ENCODE peak calls at places on chromosomes 7 and 10, in five cellular contexts. G, P, D, A and J are unnamed samples.
A peak's percentile ranks its signal among the peaks of the same experiment; 100 is the strongest.

GRCh38 chr10:80501381-80501912 is 36.3 kb upstream of the SH2D4B start:
- DNase-seq in G (no peak), P (peak; percentile 97), D (no peak), A (no peak), J (no peak)

GRCh38 chr10:30330512-30331168 is 18.4 kb downstream of the MTPAP start:
- DNase-seq in G (no peak), P (no peak), D (no peak), A (no peak), J (no peak)

GRCh38 chr10:70679498-70679897 is 7.2 kb downstream of the ADAMTS14 start:
- DNase-seq in G (no peak), P (no peak), D (no peak), A (no peak), J (peak; percentile 37)

GRCh38 chr7:128704909-128705308 is 32.8 kb downstream of the GARIN1A start:
- DNase-seq in G (no peak), P (peak; percentile 24), D (no peak), A (no peak), J (no peak)

GRCh38 chr7:81616951-81617350 is 152.9 kb downstream of the HGF start:
- DNase-seq in G (no peak), P (no peak), D (no peak), A (no peak), J (no peak)

GRCh38 chr10:22319559-22320558 is 1.0 kb upstream of the BMI1 start:
- DNase-seq in G (no peak), P (peak; percentile 37), D (no peak), A (no peak), J (no peak)

GRCh38 chr7:6575246-6576023 is 1.8 kb upstream of the ZDHHC4 start:
- DNase-seq in G (no peak), P (no peak), D (no peak), A (no peak), J (no peak)

GRCh38 chr7:102434039-102434481 is 685 bp downstream of the ORAI2 start:
- DNase-seq in G (no peak), P (no peak), D (no peak), A (peak; percentile 18), J (no peak)

GRCh38 chr10:73210395-73211105 is 36.5 kb downstream of the DNAJC9 start:
- DNase-seq in G (no peak), P (no peak), D (no peak), A (no peak), J (no peak)

GRCh38 chr7:32921896-32922295 is 30.3 kb upstream of the KBTBD2 start:
- DNase-seq in G (no peak), P (no peak), D (no peak), A (no peak), J (no peak)

GRCh38 chr10:42969909-42970308 is 107.0 kb upstream of the RET start:
- DNase-seq in G (no peak), P (no peak), D (no peak), A (no peak), J (no peak)

GRCh38 chr10:29590598-29591415 is 44.0 kb downstream of the SVIL start:
- DNase-seq in G (no peak), P (peak; percentile 79), D (peak; percentile 37), A (no peak), J (no peak)

GRCh38 chr10:78952686-78953085 is 116.1 kb upstream of the ZMIZ1 start:
- DNase-seq in G (no peak), P (no peak), D (no peak), A (no peak), J (peak; percentile 56)

GRCh38 chr7:70392282-70392681 is 739.7 kb upstream of the GALNT17 start:
- DNase-seq in G (no peak), P (no peak), D (no peak), A (no peak), J (no peak)

GRCh38 chr7:101588131-101588935 is 40.8 kb downstream of the MYL10 start:
- DNase-seq in G (no peak), P (no peak), D (no peak), A (no peak), J (no peak)

GRCh38 chr7:113159746-113160339 is 41.5 kb upstream of the SMIM30 start:
- DNase-seq in G (no peak), P (peak; percentile 63), D (peak; percentile 14), A (no peak), J (no peak)

GRCh38 chr10:58956926-58957325 is 219.5 kb upstream of the PHYHIPL start:
- DNase-seq in G (no peak), P (peak; percentile 58), D (no peak), A (no peak), J (no peak)

GRCh38 chr10:128400564-128400963 is 274.3 kb upstream of the MKI67 start:
- DNase-seq in G (no peak), P (no peak), D (no peak), A (no peak), J (no peak)

GRCh38 chr10:88545359-88545758 is 37.8 kb downstream of the RNLS start:
- DNase-seq in G (no peak), P (no peak), D (no peak), A (no peak), J (no peak)
- H3K4me1 ChIP-seq in G (no peaks in the 10 kb centered on the region), P (no peaks in the 10 kb centered on the region), D (no peaks in the 10 kb centered on the region), A (no peaks in the 10 kb centered on the region), J (peaks cover 11% of the 10 kb centered on the region)

GRCh38 chr10:103748020-103748419 is 107.4 kb downstream of the SH3PXD2A start:
- DNase-seq in G (no peak), P (no peak), D (peak; percentile 32), A (no peak), J (no peak)
- H3K4me3 ChIP-seq in G (peak overlapping the region; percentile 17), P (no peak overlapping the region), D (no peak overlapping the region), A (no peak overlapping the region), J (no peak overlapping the region)

DNA sequence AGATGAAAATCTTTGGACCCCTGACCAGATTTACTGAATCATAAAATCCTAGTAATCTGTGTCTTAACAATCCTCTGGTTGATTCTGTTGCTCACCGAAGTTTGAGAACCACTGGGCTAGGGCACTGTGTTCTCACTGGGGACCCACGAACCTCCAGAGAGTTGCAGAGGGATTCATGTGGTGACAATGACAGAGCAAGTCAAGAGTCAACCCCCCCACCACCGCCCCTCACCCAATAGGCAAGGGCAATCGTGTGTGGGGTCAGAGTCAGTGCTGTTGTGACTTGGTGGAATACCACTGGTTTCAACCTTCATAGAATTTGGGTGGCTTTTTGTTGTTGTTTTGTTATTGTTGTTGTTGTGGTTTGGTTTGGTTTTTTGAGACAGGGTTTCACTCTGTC is 23.5 kb upstream of the NRP1 start:
- DNase-seq in G (no peak), P (no peak), D (no peak), A (no peak), J (no peak)
- H3K4me1 ChIP-seq in G (no peaks in the 10 kb centered on the region), P (no peaks in the 10 kb centered on the region), D (no peaks in the 10 kb centered on the region), A (no peaks in the 10 kb centered on the region), J (no peaks in the 10 kb centered on the region)

DNA sequence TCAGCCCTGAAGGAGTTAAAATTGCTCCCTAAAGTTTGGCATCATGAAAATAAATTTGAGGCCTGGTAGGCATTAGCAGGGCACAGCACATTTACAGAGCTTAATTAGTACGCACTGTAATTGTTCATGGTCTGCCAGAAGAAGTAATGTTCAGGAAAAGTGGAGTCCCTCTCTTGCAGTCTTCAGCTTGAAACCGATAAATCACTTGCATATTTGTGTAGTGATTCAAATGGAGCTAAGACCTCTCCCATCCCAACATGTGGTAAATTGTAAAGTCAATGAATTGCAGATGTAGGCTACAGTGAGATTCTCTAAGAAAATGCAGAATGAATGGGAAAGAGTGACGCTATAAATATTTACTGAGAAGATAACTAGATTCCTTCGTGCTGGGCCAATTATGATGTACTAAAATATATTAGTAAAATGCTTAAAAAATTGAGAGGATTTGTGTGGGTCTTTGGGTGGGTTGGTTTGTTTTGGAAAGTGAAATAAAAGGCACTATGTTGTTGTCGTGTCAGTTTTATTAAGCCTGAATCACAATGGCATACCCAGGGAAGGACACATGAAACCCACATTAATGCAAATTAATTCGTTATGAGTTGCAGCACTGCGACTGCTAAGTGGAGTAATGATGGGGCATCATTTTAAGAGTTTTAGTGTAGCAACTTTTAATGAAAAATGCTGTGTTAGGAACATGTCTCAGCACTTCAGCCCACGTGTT is 8.4 kb downstream of the TCF7L2 start:
- DNase-seq in G (no peak), P (peak; percentile 44), D (no peak), A (no peak), J (no peak)
- H3K4me3 ChIP-seq in G (no peak overlapping the region), P (no peak overlapping the region), D (no peak overlapping the region), A (no peak overlapping the region), J (no peak overlapping the region)

GRCh38 chr10:31926765-31927596 is 1.6 kb downstream of the ARHGAP12 start:
- DNase-seq in G (no peak), P (peak; percentile 44), D (peak; percentile 41), A (no peak), J (no peak)
- H3K4me1 ChIP-seq in G (peaks cover 52% of the 10 kb centered on the region), P (peaks cover 4% of the 10 kb centered on the region), D (peaks cover 7% of the 10 kb centered on the region), A (peaks cover 34% of the 10 kb centered on the region), J (no peaks in the 10 kb centered on the region)

GRCh38 chr7:43602271-43602670 is 19.4 kb downstream of the STK17A start:
- DNase-seq in G (no peak), P (no peak), D (no peak), A (no peak), J (no peak)
- H3K4me3 ChIP-seq in G (no peak overlapping the region), P (no peak overlapping the region), D (no peak overlapping the region), A (no peak overlapping the region), J (no peak overlapping the region)

GRCh38 chr10:11212285-11212684 is 194.6 kb downstream of the CELF2 start:
- DNase-seq in G (no peak), P (no peak), D (no peak), A (no peak), J (no peak)

GRCh38 chr10:11212686-11213085 is 195.0 kb downstream of the CELF2 start:
- DNase-seq in G (no peak), P (no peak), D (no peak), A (no peak), J (no peak)

GRCh38 chr10:11214407-11214806 is 196.7 kb downstream of the CELF2 start:
- DNase-seq in G (no peak), P (no peak), D (no peak), A (no peak), J (no peak)

GRCh38 chr10:11215468-11215867 is 197.8 kb downstream of the CELF2 start:
- DNase-seq in G (no peak), P (no peak), D (no peak), A (no peak), J (no peak)

GRCh38 chr10:11213156-11213555 is 195.5 kb downstream of the CELF2 start:
- DNase-seq in G (no peak), P (no peak), D (no peak), A (no peak), J (no peak)
- H3K4me1 ChIP-seq in G (peaks cover 99% of the 10 kb centered on the region), P (peaks cover 3% of the 10 kb centered on the region), D (no peaks in the 10 kb centered on the region), A (peaks cover 88% of the 10 kb centered on the region), J (no peaks in the 10 kb centered on the region)